ENCODE peak calls at places on chromosomes 5 and 9, in six cellular contexts. B, C, P, H, K and G are unnamed samples.

GRCh38 chr9:98450486-98450885 is 195.0 kb upstream of the TBC1D2 start:
- DNase-seq in H (no peak), P (no peak), B (no peak), C (no peak), K (no peak), G (no peak)

GRCh38 chr9:26893030-26893676 is 551 bp upstream of the CAAP1 start:
- DNase-seq in B (no peak), P (no peak), H (no peak), C (no peak), K (no peak), G (no peak)

GRCh38 chr9:91302831-91303230 is 58.9 kb downstream of the AUH start:
- DNase-seq in B (no peak), H (no peak), P (no peak), K (no peak), C (no peak), G (no peak)

GRCh38 chr9:125758986-125759811 is 12.0 kb downstream of the PBX3 start:
- DNase-seq in B (no peak), H (no peak), K (peak), P (no peak), C (no peak), G (no peak)

GRCh38 chr5:133252133-133252480 is 200.3 kb downstream of the HSPA4 start:
- DNase-seq in H (no peak), P (no peak), B (no peak), C (no peak), K (no peak), G (no peak)

GRCh38 chr5:41524174-41524573 is 13.8 kb upstream of the PLCXD3 start:
- DNase-seq in P (peak), K (peak), C (no peak), H (no peak), B (no peak), G (no peak)

GRCh38 chr9:114374936-114375335 is 12.8 kb downstream of the AKNA start:
- DNase-seq in K (no peak), C (no peak), H (no peak), P (no peak), B (no peak), G (no peak)

GRCh38 chr5:146048994-146049703 is 56.2 kb downstream of the PLAC8L1 start:
- DNase-seq in B (peak), K (peak), C (peak), P (peak), H (no peak), G (no peak)

GRCh38 chr9:33310748-33311147 is 20.4 kb downstream of the NFX1 start:
- DNase-seq in K (no peak), P (no peak), C (no peak), B (no peak), H (no peak), G (no peak)

GRCh38 chr5:180461303-180461702 is 32.9 kb upstream of the CNOT6 start:
- DNase-seq in B (no peak), P (no peak), C (no peak), H (no peak), K (no peak), G (no peak)

GRCh38 chr5:135149956-135150723 is 116.1 kb upstream of the PITX1 start:
- DNase-seq in C (no peak), B (no peak), K (peak), H (no peak), P (no peak), G (no peak)

GRCh38 chr5:34455096-34455495 is 201.0 kb upstream of the RAI14 start:
- DNase-seq in P (no peak), K (no peak), C (no peak), H (no peak), B (no peak), G (no peak)

GRCh38 chr5:124235576-124235975 is 510.9 kb downstream of the ZNF608 start:
- DNase-seq in C (no peak), B (no peak), H (no peak), K (no peak), P (no peak), G (no peak)

GRCh38 chr5:673837-674629 is 19.1 kb downstream of the TPPP start:
- DNase-seq in C (no peak), B (no peak), H (peak), K (peak), P (no peak), G (no peak)

GRCh38 chr9:127396808-127397721 is at the start of gene SLC2A8:
- DNase-seq in P (peak), B (peak), H (peak), K (peak), C (peak), G (peak)

GRCh38 chr9:105281926-105282325 is 37.5 kb downstream of the SLC44A1 start:
- DNase-seq in P (no peak), B (no peak), H (no peak), C (no peak), K (no peak), G (no peak)

GRCh38 chr5:96408276-96408777 is 24.7 kb downstream of the PCSK1 start:
- DNase-seq in H (no peak), K (no peak), P (peak), B (no peak), C (no peak), G (no peak)

GRCh38 chr9:116516456-116516855 is 170.6 kb upstream of the TRIM32 start:
- DNase-seq in H (no peak), K (no peak), C (no peak), P (no peak), B (no peak), G (no peak)

GRCh38 chr5:169197343-169197742 is 103.6 kb downstream of the SLIT3 start:
- DNase-seq in P (no peak), C (no peak), B (no peak), H (no peak), K (no peak), G (no peak)

GRCh38 chr5:132272341-132273210 is 15.1 kb downstream of the PDLIM4 start:
- DNase-seq in C (peak), H (peak), K (peak), B (peak), P (peak), G (peak)

GRCh38 chr5:167623354-167623753 is 668.1 kb upstream of the WWC1 start:
- DNase-seq in B (no peak), C (no peak), H (no peak), K (no peak), P (no peak), G (no peak)

GRCh38 chr5:8418049-8418426 is 549.1 kb downstream of the MTRR start:
- DNase-seq in B (no peak), C (no peak), P (no peak), H (no peak), K (no peak), G (no peak)

GRCh38 chr5:14587143-14587542 is 5.6 kb downstream of the OTULINL start:
- DNase-seq in P (no peak), B (no peak), H (peak), K (no peak), C (no peak), G (no peak)

GRCh38 chr5:111143910-111144309 is 51.8 kb downstream of the WDR36 start:
- DNase-seq in B (no peak), H (peak), C (no peak), K (no peak), P (no peak), G (no peak)

GRCh38 chr5:170154744-170155143 is 49.0 kb downstream of the FOXI1 start:
- DNase-seq in K (no peak), C (no peak), B (no peak), H (no peak), P (peak), G (no peak)

GRCh38 chr5:157546456-157547100 is 29.0 kb downstream of the ADAM19 start:
- DNase-seq in P (no peak), K (no peak), B (no peak), H (no peak), C (no peak), G (no peak)

GRCh38 chr9:93387791-93388190 is 63.7 kb upstream of the FAM120A start:
- DNase-seq in P (no peak), K (peak), H (no peak), B (no peak), C (no peak), G (no peak)

GRCh38 chr5:1390333-1390732 is 45.4 kb upstream of the CLPTM1L start:
- DNase-seq in H (peak), K (no peak), P (no peak), C (no peak), B (no peak), G (no peak)

GRCh38 chr5:9716838-9717281 is 86.7 kb upstream of the TAS2R1 start:
- DNase-seq in C (no peak), H (no peak), P (no peak), B (no peak), K (no peak), G (no peak)

GRCh38 chr5:71651554-71651953 is 64.4 kb downstream of the MCCC2 start:
- DNase-seq in H (no peak), K (no peak), P (no peak), B (peak), C (peak), G (no peak)

GRCh38 chr9:136697146-136697820 is 10.0 kb upstream of the AGPAT2 start:
- DNase-seq in H (no peak), P (no peak), C (no peak), B (no peak), K (peak), G (no peak)